ENCODE peak calls at places on chromosome 22, in six cellular contexts. B, Q, T, S, F and L are unnamed samples.

GRCh38 chr22:42797021-42797420 is 60.1 kb downstream of the ARFGAP3 start:
- DNase-seq in B (no peak), Q (no peak), T (no peak), S (no peak), F (no peak), L (no peak)

GRCh38 chr22:32535531-32536190 is 61.0 kb downstream of the FBXO7 start:
- DNase-seq in B (no peak), Q (no peak), T (no peak), S (no peak), F (no peak), L (no peak)

GRCh38 chr22:41364955-41365354 is 16.8 kb upstream of the TEF start:
- DNase-seq in B (no peak), Q (no peak), T (no peak), S (no peak), F (no peak), L (no peak)

GRCh38 chr22:37254206-37254866 is 10.3 kb upstream of the RAC2 start:
- DNase-seq in B (no peak), Q (no peak), T (no peak), S (no peak), F (no peak), L (no peak)

GRCh38 chr22:26170795-26171194 is 1.5 kb downstream of the SEZ6L start:
- DNase-seq in B (no peak), Q (no peak), T (peak; percentile 43), S (no peak), F (peak; percentile 77), L (no peak)

GRCh38 chr22:47540011-47540410 is 777.6 kb downstream of the TBC1D22A start:
- DNase-seq in B (no peak), Q (no peak), T (no peak), S (no peak), F (no peak), L (no peak)

GRCh38 chr22:43426816-43427215 is 15.0 kb downstream of the MPPED1 start:
- DNase-seq in B (no peak), Q (no peak), T (no peak), S (no peak), F (no peak), L (no peak)

GRCh38 chr22:29309332-29310064 is 3.0 kb downstream of the GAS2L1 start:
- DNase-seq in B (no peak), Q (no peak), T (no peak), S (peak; percentile 69), F (no peak), L (no peak)

GRCh38 chr22:45172872-45173585 is 9.3 kb downstream of the NUP50 start:
- DNase-seq in B (no peak), Q (no peak), T (no peak), S (no peak), F (no peak), L (peak; percentile 92)

GRCh38 chr22:38205261-38206128 is 3.7 kb downstream of the MAFF start:
- DNase-seq in B (no peak), Q (no peak), T (peak; percentile 72), S (no peak), F (no peak), L (no peak)

GRCh38 chr22:26884921-26885320 is 227.5 kb downstream of the MIAT start:
- DNase-seq in B (no peak), Q (no peak), T (no peak), S (no peak), F (peak; percentile 76), L (no peak)

GRCh38 chr22:31497148-31497938 is 1.0 kb downstream of the SFI1 start:
- DNase-seq in B (no peak), Q (no peak), T (no peak), S (no peak), F (no peak), L (peak; percentile 72)

GRCh38 chr22:37999236-37999635 is 14.9 kb upstream of the SOX10 start:
- DNase-seq in B (no peak), Q (no peak), T (no peak), S (no peak), F (no peak), L (no peak)

GRCh38 chr22:49494555-49494954 is 333.1 kb downstream of the BRD1 start:
- DNase-seq in B (no peak), Q (no peak), T (no peak), S (no peak), F (peak; percentile 69), L (no peak)

GRCh38 chr22:31250740-31251330 is 38.7 kb downstream of the LIMK2 start:
- DNase-seq in B (no peak), Q (no peak), T (no peak), S (no peak), F (no peak), L (no peak)

GRCh38 chr22:19105867-19106802 is 16.1 kb downstream of the DGCR2 start:
- DNase-seq in B (peak; percentile 45), Q (no peak), T (peak; percentile 1), S (no peak), F (no peak), L (no peak)

GRCh38 chr22:41446057-41446501 is 522 bp downstream of the TOB2 start:
- DNase-seq in B (no peak), Q (no peak), T (peak; percentile 23), S (no peak), F (no peak), L (no peak)

GRCh38 chr22:27094633-27095308 is 437.4 kb downstream of the MIAT start:
- DNase-seq in B (no peak), Q (no peak), T (no peak), S (no peak), F (no peak), L (no peak)

GRCh38 chr22:32661296-32661695 is 140.2 kb upstream of the TIMP3 start:
- DNase-seq in B (no peak), Q (peak; percentile 41), T (no peak), S (no peak), F (no peak), L (no peak)

GRCh38 chr22:47063606-47064005 is 301.2 kb downstream of the TBC1D22A start:
- DNase-seq in B (no peak), Q (no peak), T (no peak), S (no peak), F (no peak), L (no peak)

GRCh38 chr22:38335077-38335476 is 17.8 kb upstream of the CSNK1E start:
- DNase-seq in B (no peak), Q (no peak), T (no peak), S (no peak), F (no peak), L (no peak)